ENCODE peak calls at places on chromosome X, in five cellular contexts. F is GM23338, N is GM13976, S is psoas muscle, C is progenitor cell of endocrine pancreas. L is an unnamed sample.

GRCh38 chrX:15447985-15448639 is 45.0 kb downstream of the PIR start:
- DNase-seq in F (no peak), C (no peak), N (no peak), S (no peak), L (no peak)

GRCh38 chrX:69037786-69038185 is 127.5 kb downstream of the PJA1 start:
- DNase-seq in N (no peak), F (no peak), S (no peak), C (peak; percentile 1), L (no peak)

GRCh38 chrX:124289443-124289842 is 43.0 kb upstream of the TEX13D start:
- DNase-seq in C (no peak), N (no peak), F (peak; percentile 65), S (no peak), L (no peak)

GRCh38 chrX:18415386-18415785 is 10.0 kb upstream of the CDKL5 start:
- DNase-seq in N (no peak), F (no peak), S (no peak), C (no peak), L (no peak)

GRCh38 chrX:78979789-78980464 is 34.7 kb downstream of the P2RY10 start:
- DNase-seq in C (no peak), S (no peak), F (no peak), N (peak; percentile 32), L (no peak)

GRCh38 chrX:24561121-24561520 is 86.0 kb downstream of the PCYT1B start:
- DNase-seq in C (no peak), S (no peak), N (peak; percentile 63), F (peak; percentile 43), L (no peak)

GRCh38 chrX:49230500-49231232 is 2.5 kb downstream of the CACNA1F start:
- DNase-seq in C (peak; percentile 20), F (peak; percentile 84), N (peak; percentile 84), S (peak; percentile 72), L (no peak)

GRCh38 chrX:133475953-133476352 is 60.7 kb upstream of the GPC4 start:
- DNase-seq in C (no peak), S (no peak), N (no peak), F (no peak), L (no peak)

GRCh38 chrX:41300758-41301437 is 33.1 kb upstream of the DDX3X start:
- DNase-seq in S (no peak), N (no peak), F (no peak), C (no peak), L (no peak)

GRCh38 chrX:140712413-140713173 is 3.0 kb downstream of the LINC00632 start:
- DNase-seq in S (peak; percentile 62), C (peak; percentile 42), N (no peak), F (peak; percentile 79), L (peak; percentile 54)

GRCh38 chrX:55801811-55802210 is 84.3 kb downstream of the RRAGB start:
- DNase-seq in F (peak; percentile 3), S (no peak), C (no peak), N (no peak), L (no peak)

GRCh38 chrX:123219916-123220315 is 35.8 kb downstream of the GRIA3 start:
- DNase-seq in C (no peak), S (no peak), N (no peak), F (peak; percentile 5), L (no peak)

GRCh38 chrX:15694968-15695451 is 30.4 kb upstream of the CLTRN start:
- DNase-seq in N (no peak), S (no peak), F (no peak), C (no peak), L (no peak)

GRCh38 chrX:19885732-19886131 is 1.7 kb downstream of the SH3KBP1 start:
- DNase-seq in F (no peak), N (no peak), C (no peak), S (no peak), L (no peak)

GRCh38 chrX:7108995-7109634 is 38.4 kb upstream of the STS start:
- DNase-seq in C (no peak), F (no peak), N (no peak), S (no peak), L (no peak)

GRCh38 chrX:28135378-28136047 is 154.3 kb upstream of the DCAF8L1 start:
- DNase-seq in C (no peak), N (no peak), S (no peak), F (no peak), L (no peak)

GRCh38 chrX:39416547-39417262 is 615.4 kb downstream of the MID1IP1 start:
- DNase-seq in S (no peak), C (no peak), N (no peak), F (no peak), L (no peak)

GRCh38 chrX:129932792-129933321 is 26.9 kb downstream of the UTP14A start:
- DNase-seq in S (peak; percentile 68), N (peak; percentile 24), F (peak; percentile 32), C (no peak), L (no peak)

GRCh38 chrX:41686788-41687187 is 2.0 kb upstream of the GPR34 start:
- DNase-seq in F (no peak), C (no peak), N (no peak), S (no peak), L (no peak)

GRCh38 chrX:55056820-55057690 is 17.8 kb upstream of the PAGE2B start:
- DNase-seq in N (no peak), S (no peak), F (no peak), C (no peak), L (no peak)

GRCh38 chrX:46477435-46477834 is 67.8 kb downstream of the ZNF674 start:
- DNase-seq in F (no peak), C (no peak), S (no peak), N (no peak), L (no peak)

GRCh38 chrX:136397001-136397400 is 90.7 kb upstream of the BRS3 start:
- DNase-seq in N (no peak), S (no peak), F (peak; percentile 1), C (no peak), L (no peak)

GRCh38 chrX:9466115-9466495 is 1.2 kb downstream of the TBL1X start:
- DNase-seq in C (no peak), N (no peak), S (peak; percentile 70), F (peak; percentile 41), L (peak; percentile 4)

GRCh38 chrX:123960956-123961267 is 594 bp upstream of the STAG2 start:
- DNase-seq in N (no peak), C (no peak), S (no peak), F (no peak), L (no peak)

GRCh38 chrX:135543924-135544323 is 23.5 kb downstream of the INTS6L start:
- DNase-seq in S (no peak), N (no peak), C (no peak), F (peak; percentile 73), L (no peak)

GRCh38 chrX:47743504-47743903 is 84.5 kb upstream of the UXT start:
- DNase-seq in C (no peak), S (no peak), F (no peak), N (no peak), L (no peak)

GRCh38 chrX:149831473-149831872 is 49.5 kb upstream of the MAGEA8 start:
- DNase-seq in C (no peak), F (peak; percentile 11), N (no peak), S (no peak), L (no peak)

GRCh38 chrX:149962859-149963757 is 24.8 kb upstream of the EOLA2 start:
- DNase-seq in C (no peak), F (peak; percentile 61), N (peak; percentile 21), S (peak; percentile 54), L (peak; percentile 26)

GRCh38 chrX:136210806-136211205 is 40.4 kb downstream of the MAP7D3 start:
- DNase-seq in C (no peak), N (no peak), F (no peak), S (peak; percentile 81), L (no peak)

GRCh38 chrX:140354431-140355120 is 150.3 kb downstream of the SOX3 start:
- DNase-seq in S (no peak), F (peak; percentile 41), C (no peak), N (no peak), L (no peak)

GRCh38 chrX:101429934-101430333 is 21.9 kb downstream of the HNRNPH2 start:
- DNase-seq in N (no peak), C (no peak), S (no peak), F (no peak), L (no peak)

GRCh38 chrX:11109968-11110367 is 1.2 kb upstream of the HCCS start:
- DNase-seq in S (no peak), C (no peak), F (no peak), N (no peak), L (no peak)

GRCh38 chrX:119696251-119696890 is 3.4 kb upstream of the SEPTIN6 start:
- DNase-seq in S (no peak), C (no peak), F (no peak), N (no peak), L (no peak)

GRCh38 chrX:119693032-119693995 is at the start of gene SEPTIN6:
- DNase-seq in S (peak; percentile 81), C (peak; percentile 57), F (peak; percentile 79), N (peak; percentile 88), L (peak; percentile 65)

GRCh38 chrX:119693996-119694451 is 1.1 kb upstream of the SEPTIN6 start:
- DNase-seq in S (no peak), C (no peak), N (peak; percentile 50), F (peak; percentile 47), L (no peak)

GRCh38 chrX:119695535-119696050 is 2.6 kb upstream of the SEPTIN6 start:
- DNase-seq in N (no peak), C (no peak), S (no peak), F (no peak), L (no peak)

DNA sequence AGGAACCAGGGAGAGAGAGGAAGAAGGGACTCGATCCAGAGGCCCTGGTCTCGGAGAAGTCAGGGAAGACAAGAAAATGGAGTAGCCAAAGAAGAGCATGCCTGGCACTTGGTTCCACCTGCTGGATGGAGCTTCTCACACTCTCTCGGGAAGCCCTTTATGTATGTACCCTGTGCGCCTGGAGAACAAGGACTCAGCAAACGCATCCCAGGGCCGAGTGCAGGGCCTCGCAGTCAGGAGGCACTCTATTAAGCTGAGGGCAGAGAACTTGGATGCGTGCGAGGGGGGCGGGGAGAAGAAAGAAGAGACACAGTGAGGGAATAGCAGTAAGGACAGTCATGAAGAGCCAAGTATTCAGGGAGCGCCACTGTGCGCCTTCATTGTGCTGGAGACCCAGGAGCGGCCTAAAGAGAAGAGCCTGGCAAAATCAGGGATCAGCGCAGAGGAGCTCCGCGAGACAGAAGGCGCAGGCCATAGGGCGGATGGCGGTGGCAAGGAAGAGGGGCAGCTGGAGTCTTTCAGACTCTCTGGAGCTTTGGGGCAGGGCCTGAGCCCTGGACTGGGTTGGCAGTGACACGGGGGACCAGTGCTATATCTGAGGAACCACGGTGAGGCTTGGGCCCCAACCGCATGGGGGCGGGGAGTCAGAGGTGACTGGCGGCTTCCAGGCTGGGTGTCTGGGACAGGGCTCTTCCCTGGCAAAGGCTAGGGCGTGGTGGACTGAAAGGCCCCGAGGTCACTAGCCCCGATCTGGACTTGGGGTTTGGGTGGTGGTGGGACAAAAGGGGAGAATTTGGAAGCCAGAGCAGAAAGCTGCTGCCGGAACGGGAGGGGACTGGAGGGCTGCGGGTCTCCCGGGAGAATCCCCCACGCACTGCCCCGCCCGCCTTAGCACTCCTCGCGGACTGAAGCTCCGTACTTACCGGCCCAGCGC is 1.9 kb upstream of the SEPTIN6 start:
- DNase-seq in C (no peak), F (peak; percentile 42), S (no peak), N (no peak), L (no peak)
- TF ChIP-seq CTCF in C (no peak), F (peak; percentile 8), S (no peak), N (peak; percentile 12), L (no peak)

GRCh38 chrX:155577682-155578081 is 35.1 kb downstream of the TMLHE start:
- DNase-seq in C (no peak), S (no peak), F (peak; percentile 25), N (no peak), L (no peak)
- TF ChIP-seq CTCF in C (no peak), S (no peak), F (no peak), N (no peak), L (no peak)

GRCh38 chrX:427812-428725 is 41.4 kb upstream of the PPP2R3B start:
- DNase-seq in F (peak; percentile 86), N (no peak), C (peak; percentile 28), S (peak; percentile 30), L (peak; percentile 65)
- TF ChIP-seq CTCF in F (peak; percentile 55), N (no peak), C (peak; percentile 66), S (no peak), L (peak; percentile 65)

GRCh38 chrX:142804085-142804484 is 221.6 kb upstream of the SPANXN4 start:
- DNase-seq in N (no peak), F (peak; percentile 47), C (no peak), S (no peak), L (no peak)
- TF ChIP-seq CTCF in N (peak; percentile 25), F (peak; percentile 57), C (peak; percentile 22), S (no peak), L (peak; percentile 30)

L was measured in neural crest cell.